ENCODE peak calls at places on chromosomes 6 and 20, in six cellular contexts. One of them, this sample, is unnamed.

GRCh38 chr6:102848796-102849195 is 1455.3 kb downstream of the GRIK2 start:
- DNase-seq in HCT116: no peak
- DNase-seq in GM12878: no peak
- DNase-seq in H1: no peak
- DNase-seq in K562: no peak
- DNase-seq in HepG2: no peak
- DNase-seq in this sample: no peak

GRCh38 chr6:165663283-165663735 is 268 bp upstream of the PDE10A start:
- DNase-seq in HCT116: no peak
- DNase-seq in GM12878: no peak
- DNase-seq in H1: no peak
- DNase-seq in K562: no peak
- DNase-seq in HepG2: no peak
- DNase-seq in this sample: no peak

GRCh38 chr20:58014628-58015315 is 213.7 kb downstream of the ANKRD60 start:
- DNase-seq in HCT116: peak
- DNase-seq in GM12878: no peak
- DNase-seq in H1: no peak
- DNase-seq in K562: no peak
- DNase-seq in HepG2: no peak
- DNase-seq in this sample: no peak

GRCh38 chr6:87747646-87748045 is 45.6 kb upstream of the AKIRIN2 start:
- DNase-seq in HCT116: no peak
- DNase-seq in GM12878: no peak
- DNase-seq in H1: no peak
- DNase-seq in K562: no peak
- DNase-seq in HepG2: no peak
- DNase-seq in this sample: no peak

GRCh38 chr6:158185729-158186456 is 17.7 kb downstream of the GTF2H5 start:
- DNase-seq in HCT116: no peak
- DNase-seq in GM12878: no peak
- DNase-seq in H1: no peak
- DNase-seq in K562: no peak
- DNase-seq in HepG2: no peak
- DNase-seq in this sample: no peak

GRCh38 chr20:38178065-38178471 is 13.0 kb upstream of the TGM2 start:
- DNase-seq in HCT116: no peak
- DNase-seq in GM12878: no peak
- DNase-seq in H1: no peak
- DNase-seq in K562: no peak
- DNase-seq in HepG2: no peak
- DNase-seq in this sample: no peak

GRCh38 chr6:108589244-108589730 is 28.6 kb downstream of the FOXO3 start:
- DNase-seq in HCT116: peak
- DNase-seq in GM12878: no peak
- DNase-seq in H1: peak
- DNase-seq in K562: peak
- DNase-seq in HepG2: peak
- DNase-seq in this sample: peak

GRCh38 chr6:42276008-42276890 is 58.6 kb upstream of the MRPS10 start:
- DNase-seq in HCT116: no peak
- DNase-seq in GM12878: no peak
- DNase-seq in H1: no peak
- DNase-seq in K562: no peak
- DNase-seq in HepG2: no peak
- DNase-seq in this sample: no peak

GRCh38 chr6:125637207-125637606 is 112.2 kb upstream of the HEY2 start:
- DNase-seq in HCT116: no peak
- DNase-seq in GM12878: no peak
- DNase-seq in H1: no peak
- DNase-seq in K562: no peak
- DNase-seq in HepG2: no peak
- DNase-seq in this sample: no peak

GRCh38 chr20:3543901-3544507 is 73.2 kb downstream of the ATRN start:
- DNase-seq in HCT116: no peak
- DNase-seq in GM12878: no peak
- DNase-seq in H1: no peak
- DNase-seq in K562: no peak
- DNase-seq in HepG2: peak
- DNase-seq in this sample: no peak

GRCh38 chr6:156390621-156391378 is 386.4 kb upstream of the ARID1B start:
- DNase-seq in HCT116: no peak
- DNase-seq in GM12878: no peak
- DNase-seq in H1: no peak
- DNase-seq in K562: no peak
- DNase-seq in HepG2: no peak
- DNase-seq in this sample: no peak

GRCh38 chr6:78324213-78324612 is 543.1 kb upstream of the IRAK1BP1 start:
- DNase-seq in HCT116: no peak
- DNase-seq in GM12878: no peak
- DNase-seq in H1: no peak
- DNase-seq in K562: no peak
- DNase-seq in HepG2: no peak
- DNase-seq in this sample: no peak

GRCh38 chr6:73443555-73443954 is 8.5 kb downstream of the CGAS start:
- DNase-seq in HCT116: no peak
- DNase-seq in GM12878: no peak
- DNase-seq in H1: no peak
- DNase-seq in K562: no peak
- DNase-seq in HepG2: no peak
- DNase-seq in this sample: no peak

GRCh38 chr6:32668226-32668747 is 1.8 kb upstream of the HLA-DQB1 start:
- DNase-seq in HCT116: peak
- DNase-seq in GM12878: peak
- DNase-seq in H1: no peak
- DNase-seq in K562: no peak
- DNase-seq in HepG2: peak
- DNase-seq in this sample: no peak

GRCh38 chr6:168156742-168157265 is 77.8 kb upstream of the FRMD1 start:
- DNase-seq in HCT116: no peak
- DNase-seq in GM12878: no peak
- DNase-seq in H1: no peak
- DNase-seq in K562: no peak
- DNase-seq in HepG2: no peak
- DNase-seq in this sample: no peak

GRCh38 chr20:17295151-17295726 is 68.4 kb downstream of the PCSK2 start:
- DNase-seq in HCT116: no peak
- DNase-seq in GM12878: no peak
- DNase-seq in H1: no peak
- DNase-seq in K562: no peak
- DNase-seq in HepG2: no peak
- DNase-seq in this sample: no peak
- H3K9ac ChIP-seq in HCT116: no peak
- H3K9ac ChIP-seq in GM12878: no peak
- H3K9ac ChIP-seq in H1: no peak
- H3K9ac ChIP-seq in K562: no peak
- H3K9ac ChIP-seq in HepG2: no peak
- H3K9ac ChIP-seq in this sample: no peak

GRCh38 chr20:11754451-11754850 is 163.2 kb upstream of the BTBD3 start:
- DNase-seq in HCT116: no peak
- DNase-seq in GM12878: no peak
- DNase-seq in H1: no peak
- DNase-seq in K562: no peak
- DNase-seq in HepG2: no peak
- DNase-seq in this sample: no peak
- TF ChIP-seq ZNF274 in HCT116: no peak
- TF ChIP-seq ZNF274 in GM12878: no peak
- TF ChIP-seq ZNF274 in H1: no peak
- TF ChIP-seq ZNF274 in K562: no peak
- TF ChIP-seq ZNF274 in HepG2: no peak
- TF ChIP-seq ZNF274 in this sample: no peak

GRCh38 chr6:112694986-112695385 is 347.9 kb downstream of the RFPL4B start:
- DNase-seq in HCT116: no peak
- DNase-seq in GM12878: no peak
- DNase-seq in H1: no peak
- DNase-seq in K562: no peak
- DNase-seq in HepG2: no peak
- DNase-seq in this sample: no peak

GRCh38 chr6:112690497-112691202 is 343.5 kb downstream of the RFPL4B start:
- DNase-seq in HCT116: no peak
- DNase-seq in GM12878: no peak
- DNase-seq in H1: no peak
- DNase-seq in K562: no peak
- DNase-seq in HepG2: no peak
- DNase-seq in this sample: no peak

GRCh38 chr6:112691289-112691688 is 344.2 kb downstream of the RFPL4B start:
- DNase-seq in HCT116: peak
- DNase-seq in GM12878: no peak
- DNase-seq in H1: no peak
- DNase-seq in K562: no peak
- DNase-seq in HepG2: no peak
- DNase-seq in this sample: no peak
- H3K4me3 ChIP-seq in HCT116: no peak
- H3K4me3 ChIP-seq in GM12878: no peak
- H3K4me3 ChIP-seq in H1: no peak
- H3K4me3 ChIP-seq in K562: no peak
- H3K4me3 ChIP-seq in HepG2: no peak
- H3K4me3 ChIP-seq in this sample: no peak

GRCh38 chr20:50460608-50461268 is 49.4 kb upstream of the PTPN1 start:
- DNase-seq in HCT116: peak
- DNase-seq in GM12878: no peak
- DNase-seq in H1: no peak
- DNase-seq in K562: peak
- DNase-seq in HepG2: peak
- DNase-seq in this sample: peak
- H3K9ac ChIP-seq in HCT116: peak
- H3K9ac ChIP-seq in GM12878: no peak
- H3K9ac ChIP-seq in H1: no peak
- H3K9ac ChIP-seq in K562: peak
- H3K9ac ChIP-seq in HepG2: peak
- H3K9ac ChIP-seq in this sample: peak

GRCh38 chr6:143112084-143112768 is 51.5 kb downstream of the AIG1 start:
- DNase-seq in HCT116: no peak
- DNase-seq in GM12878: no peak
- DNase-seq in H1: no peak
- DNase-seq in K562: no peak
- DNase-seq in HepG2: no peak
- DNase-seq in this sample: no peak

GRCh38 chr6:143111443-143111842 is 50.8 kb downstream of the AIG1 start:
- DNase-seq in HCT116: no peak
- DNase-seq in GM12878: no peak
- DNase-seq in H1: no peak
- DNase-seq in K562: no peak
- DNase-seq in HepG2: no peak
- DNase-seq in this sample: no peak

GRCh38 chr6:143110996-143111395 is 50.3 kb downstream of the AIG1 start:
- DNase-seq in HCT116: no peak
- DNase-seq in GM12878: no peak
- DNase-seq in H1: no peak
- DNase-seq in K562: no peak
- DNase-seq in HepG2: no peak
- DNase-seq in this sample: no peak

GRCh38 chr6:143112837-143113236 is 52.1 kb downstream of the AIG1 start:
- DNase-seq in HCT116: no peak
- DNase-seq in GM12878: no peak
- DNase-seq in H1: no peak
- DNase-seq in K562: no peak
- DNase-seq in HepG2: no peak
- DNase-seq in this sample: no peak

DNA sequence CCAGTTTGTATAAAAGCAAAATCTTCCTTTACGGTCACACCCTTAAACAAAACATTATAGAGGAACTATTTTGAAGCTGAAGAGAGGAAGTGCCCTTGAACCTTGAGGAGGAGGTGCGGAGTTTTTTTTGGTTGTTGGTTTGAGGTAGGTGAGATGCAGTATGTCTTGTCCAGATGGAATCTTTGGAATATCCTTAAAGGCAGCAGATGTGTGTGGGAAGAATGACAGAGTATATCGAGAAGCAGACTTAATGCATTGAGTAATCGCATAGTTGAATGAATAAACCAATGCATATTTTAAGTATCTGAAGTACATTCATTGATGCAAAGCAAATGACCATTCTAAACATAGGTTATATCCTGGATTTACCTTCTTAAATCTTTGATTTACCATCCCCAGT is 49.9 kb downstream of the AIG1 start:
- DNase-seq in HCT116: no peak
- DNase-seq in GM12878: no peak
- DNase-seq in H1: no peak
- DNase-seq in K562: no peak
- DNase-seq in HepG2: no peak
- DNase-seq in this sample: no peak
- TF ChIP-seq ZNF274 in HCT116: no peak
- TF ChIP-seq ZNF274 in GM12878: no peak
- TF ChIP-seq ZNF274 in H1: no peak
- TF ChIP-seq ZNF274 in K562: no peak
- TF ChIP-seq ZNF274 in HepG2: no peak
- TF ChIP-seq ZNF274 in this sample: no peak

DNA sequence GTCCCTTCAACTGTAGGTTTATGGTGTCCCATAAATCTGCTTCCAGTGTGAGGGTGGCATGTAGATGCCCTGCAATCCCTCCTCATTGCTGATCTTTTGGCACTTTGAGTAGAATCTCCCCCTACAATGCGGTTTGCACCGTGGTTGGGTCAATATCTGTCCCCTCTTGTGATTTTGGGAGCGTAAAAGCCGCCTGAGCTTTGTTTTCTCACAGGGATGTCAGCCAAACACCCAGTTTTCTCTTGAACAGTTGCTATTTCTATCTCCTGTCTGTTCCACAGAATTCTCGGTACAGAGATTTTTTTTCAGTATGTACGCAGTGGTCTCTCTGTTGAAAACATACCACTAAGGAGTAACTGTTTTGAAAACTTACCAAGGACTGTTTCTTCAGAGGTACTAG is 21.8 kb downstream of the CDS2 start:
- DNase-seq in HCT116: no peak
- DNase-seq in GM12878: no peak
- DNase-seq in H1: no peak
- DNase-seq in K562: no peak
- DNase-seq in HepG2: no peak
- DNase-seq in this sample: no peak
- H3K4me3 ChIP-seq in HCT116: no peak
- H3K4me3 ChIP-seq in GM12878: no peak
- H3K4me3 ChIP-seq in H1: no peak
- H3K4me3 ChIP-seq in K562: no peak
- H3K4me3 ChIP-seq in HepG2: no peak
- H3K4me3 ChIP-seq in this sample: no peak

This sample was measured in NT2/D1.